ENCODE peak calls at places on chromosome 18, in five cellular contexts. One of them, this sample, is unnamed.

GRCh38 chr18:2979871-2980606 is 32.9 kb downstream of the LPIN2 start:
- DNase-seq in caudate nucleus: no peak
- DNase-seq in activated CD4-positive, alpha-beta T cell treated with anti-CD3 and anti-CD28 coated beads for 36 hours: peak; percentile 56
- DNase-seq in hypothalamus: no peak
- DNase-seq in effector CD4-positive, alpha-beta T cell: no peak
- DNase-seq in this sample: no peak

GRCh38 chr18:77263471-77263774 is 13.8 kb downstream of the GALR1 start:
- DNase-seq in activated CD4-positive, alpha-beta T cell treated with anti-CD3 and anti-CD28 coated beads for 36 hours: no peak
- DNase-seq in effector CD4-positive, alpha-beta T cell: no peak
- DNase-seq in hypothalamus: no peak
- DNase-seq in caudate nucleus: no peak
- DNase-seq in this sample: no peak

GRCh38 chr18:42163316-42163715 is 208.3 kb downstream of the PIK3C3 start:
- DNase-seq in effector CD4-positive, alpha-beta T cell: no peak
- DNase-seq in hypothalamus: no peak
- DNase-seq in activated CD4-positive, alpha-beta T cell treated with anti-CD3 and anti-CD28 coated beads for 36 hours: no peak
- DNase-seq in caudate nucleus: no peak
- DNase-seq in this sample: no peak

GRCh38 chr18:48337053-48337452 is 72.1 kb downstream of the ZBTB7C start:
- DNase-seq in hypothalamus: no peak
- DNase-seq in activated CD4-positive, alpha-beta T cell treated with anti-CD3 and anti-CD28 coated beads for 36 hours: no peak
- DNase-seq in caudate nucleus: no peak
- DNase-seq in effector CD4-positive, alpha-beta T cell: no peak
- DNase-seq in this sample: no peak

GRCh38 chr18:63255435-63255834 is 64.1 kb downstream of the BCL2 start:
- DNase-seq in caudate nucleus: no peak
- DNase-seq in effector CD4-positive, alpha-beta T cell: no peak
- DNase-seq in activated CD4-positive, alpha-beta T cell treated with anti-CD3 and anti-CD28 coated beads for 36 hours: no peak
- DNase-seq in hypothalamus: no peak
- DNase-seq in this sample: no peak

GRCh38 chr18:10689231-10689953 is 163.6 kb downstream of the NAPG start:
- DNase-seq in effector CD4-positive, alpha-beta T cell: no peak
- DNase-seq in hypothalamus: no peak
- DNase-seq in caudate nucleus: no peak
- DNase-seq in activated CD4-positive, alpha-beta T cell treated with anti-CD3 and anti-CD28 coated beads for 36 hours: no peak
- DNase-seq in this sample: no peak

GRCh38 chr18:28802546-28802945 is 625.6 kb upstream of the CDH2 start:
- DNase-seq in caudate nucleus: no peak
- DNase-seq in hypothalamus: no peak
- DNase-seq in effector CD4-positive, alpha-beta T cell: no peak
- DNase-seq in activated CD4-positive, alpha-beta T cell treated with anti-CD3 and anti-CD28 coated beads for 36 hours: no peak
- DNase-seq in this sample: no peak

GRCh38 chr18:30081122-30081521 is 961.4 kb downstream of the DSC3 start:
- DNase-seq in hypothalamus: no peak
- DNase-seq in activated CD4-positive, alpha-beta T cell treated with anti-CD3 and anti-CD28 coated beads for 36 hours: no peak
- DNase-seq in effector CD4-positive, alpha-beta T cell: no peak
- DNase-seq in caudate nucleus: no peak
- DNase-seq in this sample: no peak

GRCh38 chr18:63823516-63824219 is 48.5 kb downstream of the SERPINB7 start:
- DNase-seq in effector CD4-positive, alpha-beta T cell: no peak
- DNase-seq in activated CD4-positive, alpha-beta T cell treated with anti-CD3 and anti-CD28 coated beads for 36 hours: peak; percentile 69
- DNase-seq in caudate nucleus: no peak
- DNase-seq in hypothalamus: no peak
- DNase-seq in this sample: no peak

GRCh38 chr18:78801011-78801410 is 178.6 kb upstream of the SALL3 start:
- DNase-seq in hypothalamus: no peak
- DNase-seq in caudate nucleus: no peak
- DNase-seq in effector CD4-positive, alpha-beta T cell: no peak
- DNase-seq in activated CD4-positive, alpha-beta T cell treated with anti-CD3 and anti-CD28 coated beads for 36 hours: no peak
- DNase-seq in this sample: no peak

GRCh38 chr18:80009661-80010550 is 21.5 kb upstream of the TXNL4A start:
- DNase-seq in caudate nucleus: no peak
- DNase-seq in activated CD4-positive, alpha-beta T cell treated with anti-CD3 and anti-CD28 coated beads for 36 hours: no peak
- DNase-seq in effector CD4-positive, alpha-beta T cell: no peak
- DNase-seq in hypothalamus: no peak
- DNase-seq in this sample: no peak

GRCh38 chr18:43961713-43962112 is 684.4 kb upstream of the SYT4 start:
- DNase-seq in caudate nucleus: no peak
- DNase-seq in hypothalamus: no peak
- DNase-seq in effector CD4-positive, alpha-beta T cell: no peak
- DNase-seq in activated CD4-positive, alpha-beta T cell treated with anti-CD3 and anti-CD28 coated beads for 36 hours: no peak
- DNase-seq in this sample: no peak

This sample was measured in HuH-7.